ENCODE peak calls at places on chromosomes 1 and 21, in five cellular contexts. G, W, C, M and I are unnamed samples.

GRCh38 chr1:167904641-167905040 is 9.3 kb downstream of the ADCY10 start:
- DNase-seq in M (no peak), C (no peak), G (no peak), W (no peak), I (no peak)

GRCh38 chr1:31372961-31373896 is at the start of gene FABP3:
- DNase-seq in G (peak; percentile 62), W (no peak), C (peak; percentile 73), M (peak; percentile 83), I (peak; percentile 90)

GRCh38 chr1:219954052-219954451 is 25.7 kb upstream of the SLC30A10 start:
- DNase-seq in W (no peak), C (no peak), M (no peak), G (no peak), I (no peak)

GRCh38 chr1:94101613-94101940 is 19.4 kb downstream of the ABCA4 start:
- DNase-seq in M (no peak), W (no peak), C (no peak), G (no peak), I (no peak)

GRCh38 chr1:76336951-76337371 is 262.4 kb downstream of the ST6GALNAC3 start:
- DNase-seq in G (no peak), W (no peak), C (no peak), M (peak; percentile 72), I (peak; percentile 93)

GRCh38 chr1:182229907-182230522 is 161.6 kb downstream of the GLUL start:
- DNase-seq in C (no peak), G (no peak), W (no peak), M (no peak), I (no peak)

GRCh38 chr1:99133759-99134158 is 129.1 kb upstream of the PLPPR5 start:
- DNase-seq in G (no peak), M (no peak), W (no peak), C (no peak), I (no peak)

GRCh38 chr21:46048926-46049889 is 48.7 kb upstream of the COL6A2 start:
- DNase-seq in G (no peak), M (peak; percentile 64), C (no peak), W (no peak), I (peak; percentile 87)

GRCh38 chr1:204340137-204340536 is 19.6 kb downstream of the PLEKHA6 start:
- DNase-seq in W (no peak), M (no peak), G (no peak), C (no peak), I (no peak)

GRCh38 chr1:75630004-75630403 is 19.1 kb upstream of the SLC44A5 start:
- DNase-seq in C (no peak), G (no peak), W (no peak), M (no peak), I (no peak)

GRCh38 chr1:12565094-12565965 is 52.7 kb downstream of the DHRS3 start:
- DNase-seq in G (no peak), W (no peak), C (no peak), M (no peak), I (no peak)

GRCh38 chr1:7250176-7250575 is 464.9 kb downstream of the CAMTA1 start:
- DNase-seq in C (no peak), M (peak; percentile 58), W (no peak), G (no peak), I (no peak)

GRCh38 chr1:116261227-116261626 is 111.8 kb upstream of the ATP1A1 start:
- DNase-seq in C (no peak), G (no peak), M (no peak), W (no peak), I (no peak)

GRCh38 chr1:36864182-36865079 is 169.9 kb downstream of the GRIK3 start:
- DNase-seq in W (no peak), C (peak; percentile 54), G (peak; percentile 11), M (no peak), I (no peak)

GRCh38 chr1:20496241-20496661 is 10.2 kb upstream of the CAMK2N1 start:
- DNase-seq in M (no peak), C (no peak), G (peak; percentile 71), W (no peak), I (no peak)

GRCh38 chr1:28449904-28450303 is 55.9 kb upstream of the RCC1 start:
- DNase-seq in M (no peak), G (no peak), C (peak; percentile 71), W (no peak), I (no peak)

GRCh38 chr1:52474807-52475206 is 70.4 kb downstream of the PRPF38A start:
- DNase-seq in W (no peak), G (no peak), M (no peak), C (no peak), I (no peak)

GRCh38 chr21:41951876-41952567 is 1.8 kb downstream of the C2CD2 start:
- DNase-seq in C (no peak), G (no peak), M (no peak), W (no peak), I (no peak)

GRCh38 chr21:38875694-38876492 is 70.2 kb downstream of the ETS2 start:
- DNase-seq in G (no peak), W (no peak), M (no peak), C (no peak), I (no peak)

GRCh38 chr1:62144238-62144831 is 50.3 kb upstream of the L1TD1 start:
- DNase-seq in G (peak; percentile 44), M (no peak), W (no peak), C (peak; percentile 42), I (no peak)

GRCh38 chr1:214362188-214362882 is 81.4 kb downstream of the SMYD2 start:
- DNase-seq in M (no peak), W (no peak), C (no peak), G (no peak), I (no peak)

GRCh38 chr1:162682013-162682419 is 49.8 kb downstream of the DDR2 start:
- DNase-seq in G (no peak), C (no peak), W (no peak), M (no peak), I (no peak)

GRCh38 chr1:3306583-3307285 is 147.7 kb upstream of the ARHGEF16 start:
- DNase-seq in C (no peak), G (no peak), M (no peak), W (no peak), I (no peak)

GRCh38 chr1:148362141-148362929 is 120.8 kb downstream of the PPIAL4G start:
- DNase-seq in M (no peak), C (no peak), G (peak; percentile 34), W (no peak), I (no peak)

GRCh38 chr1:31510304-31510703 is 66.0 kb upstream of the TINAGL1 start:
- DNase-seq in G (no peak), C (no peak), M (no peak), W (no peak), I (no peak)

GRCh38 chr1:109541102-109541501 is 1.4 kb downstream of the GPR61 start:
- DNase-seq in C (no peak), M (no peak), W (no peak), G (no peak), I (no peak)

GRCh38 chr1:217137210-217137871 is 414.1 kb upstream of the ESRRG start:
- DNase-seq in W (no peak), M (no peak), C (peak; percentile 11), G (no peak), I (no peak)

GRCh38 chr1:155127105-155127671 is 488 bp upstream of the EFNA1 start:
- DNase-seq in C (no peak), W (no peak), M (no peak), G (peak; percentile 88), I (no peak)

GRCh38 chr1:100597784-100598183 is 59.8 kb downstream of the GPR88 start:
- DNase-seq in M (no peak), W (no peak), C (no peak), G (no peak), I (no peak)

GRCh38 chr1:97137862-97138514 is 416.4 kb downstream of the PTBP2 start:
- DNase-seq in M (no peak), C (peak; percentile 27), G (peak; percentile 36), W (no peak), I (no peak)
- TF ChIP-seq CTCF in M (peak; percentile 76), C (peak; percentile 42), G (no peak), W (peak; percentile 39), I (peak; percentile 74)

DNA sequence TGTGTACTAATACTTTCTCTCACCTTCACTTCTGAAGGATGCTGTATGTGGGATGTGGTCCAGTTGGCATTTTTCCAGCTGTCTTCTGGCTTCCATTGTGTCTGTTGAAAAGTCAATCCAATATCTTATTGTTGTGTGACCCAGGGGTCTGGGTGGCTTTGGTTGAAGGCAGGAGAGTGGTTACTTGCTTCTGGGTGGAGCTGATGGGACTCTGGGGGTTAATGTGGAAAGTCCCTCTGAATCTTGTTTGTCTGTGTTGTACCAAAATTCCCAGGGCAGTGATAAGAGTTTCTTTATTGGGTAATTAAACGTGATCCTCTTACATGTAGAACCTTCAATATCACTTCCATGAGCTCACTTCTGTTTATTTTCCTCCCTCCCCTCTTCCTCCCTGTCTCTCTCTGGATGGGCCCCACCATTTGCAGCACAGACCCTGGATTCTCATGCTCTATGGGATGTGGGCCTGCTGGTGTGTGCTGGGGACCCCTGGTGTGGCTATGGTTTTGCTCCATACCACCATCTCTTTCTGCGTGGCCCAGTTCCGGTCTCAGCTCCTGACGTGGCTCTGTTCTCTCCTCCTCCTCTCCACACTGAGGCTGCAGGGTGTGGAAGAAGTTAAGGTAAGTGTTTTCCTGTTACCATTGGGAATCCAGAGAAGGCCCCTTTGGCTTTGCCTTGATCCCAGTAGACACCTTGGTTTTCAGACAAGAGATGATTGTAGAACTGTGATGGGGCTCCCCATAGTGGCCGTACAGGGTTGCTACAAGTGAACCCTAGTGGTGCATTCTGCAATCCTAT is 71.5 kb downstream of the HHAT start:
- DNase-seq in W (peak; percentile 15), M (no peak), C (peak; percentile 65), G (peak; percentile 77), I (no peak)
- TF ChIP-seq CTCF in W (peak; percentile 57), M (peak; percentile 84), C (peak; percentile 78), G (peak; percentile 82), I (peak; percentile 92)

DNA sequence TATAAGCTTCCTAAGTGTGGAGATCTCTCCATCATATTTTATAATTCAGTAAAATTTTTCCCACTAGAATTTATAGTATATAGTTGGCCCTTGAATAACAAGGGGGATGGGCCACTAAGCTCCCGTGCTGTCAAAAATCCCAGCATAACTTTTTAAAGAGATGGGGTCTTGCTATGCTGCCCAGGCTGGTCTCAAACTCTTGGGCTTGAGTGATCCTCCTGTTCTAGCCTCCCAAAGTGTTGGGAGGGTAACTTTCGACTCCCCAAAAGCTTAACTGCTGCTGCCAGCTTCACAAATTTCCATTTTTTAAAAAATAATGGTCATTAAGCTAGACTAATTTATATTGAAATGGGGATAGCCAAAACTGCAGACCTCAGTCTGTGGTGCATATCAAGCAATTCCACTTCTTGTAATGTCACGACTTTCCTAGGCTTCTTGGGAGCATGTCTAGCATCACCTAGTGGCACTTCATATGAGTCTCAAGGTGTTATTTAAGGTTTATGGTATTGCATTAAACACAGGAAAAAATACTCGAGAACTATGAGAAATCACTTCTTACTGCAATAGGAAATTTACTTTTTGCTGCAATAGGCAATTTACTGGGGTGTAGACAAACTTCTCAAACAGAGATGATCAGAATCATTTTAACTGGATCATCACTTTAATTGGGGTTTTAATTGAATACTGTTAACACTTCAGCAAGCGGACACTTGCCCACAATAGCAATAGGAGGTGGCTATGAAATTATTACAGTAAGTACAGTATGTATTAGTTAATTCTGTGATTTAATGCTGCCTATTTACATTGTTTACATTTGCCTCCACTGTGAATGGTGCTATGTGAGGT is 19.3 kb upstream of the ACTA1 start:
- DNase-seq in M (no peak), C (no peak), W (no peak), G (no peak), I (no peak)
- TF ChIP-seq CTCF in M (peak; percentile 65), C (no peak), W (peak; percentile 30), G (no peak), I (peak; percentile 60)

DNA sequence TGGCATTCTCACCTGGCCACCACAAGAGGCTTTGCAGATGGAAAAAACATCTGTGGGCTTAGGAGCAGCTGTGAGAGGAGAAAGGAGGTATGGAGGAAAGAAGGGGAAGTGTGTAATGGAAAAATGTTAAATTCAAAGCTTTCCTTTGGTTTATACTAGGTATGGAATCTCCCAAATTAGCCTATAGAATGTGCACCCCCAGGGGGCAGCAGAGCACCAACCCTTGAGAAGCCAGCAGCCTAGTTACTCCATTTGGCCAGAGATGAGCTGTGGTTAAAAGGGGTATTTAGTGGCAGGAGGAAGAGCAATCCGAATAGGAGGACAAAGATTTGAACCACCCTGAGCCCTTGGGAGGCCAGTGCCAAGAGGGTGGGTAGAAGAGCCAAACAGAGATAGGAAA is 97.5 kb upstream of the CTTNBP2NL start:
- DNase-seq in W (no peak), G (peak; percentile 42), M (no peak), C (peak; percentile 16), I (no peak)
- TF ChIP-seq CTCF in W (no peak), G (peak; percentile 24), M (peak; percentile 75), C (peak; percentile 38), I (peak; percentile 44)